ENCODE peak calls at places on chromosomes 16 and 17, in five cellular contexts. X, I, V, U and A are unnamed samples.

GRCh38 chr16:14444979-14445810 is 184.9 kb downstream of the PARN start:
- DNase-seq in U (no peak), I (no peak), X (no peak), V (no peak), A (no peak)

GRCh38 chr16:85253127-85253941 is 141.1 kb upstream of the CIBAR2 start:
- DNase-seq in V (no peak), U (peak), X (peak), I (peak), A (peak)

GRCh38 chr17:62644487-62645173 is 17.2 kb downstream of the MRC2 start:
- DNase-seq in V (no peak), I (peak), X (peak), U (no peak), A (no peak)

GRCh38 chr17:31260151-31260550 is 36.9 kb downstream of the OMG start:
- DNase-seq in V (no peak), X (no peak), I (no peak), U (no peak), A (no peak)

GRCh38 chr16:84631153-84631466 is 13.2 kb upstream of the COTL1 start:
- DNase-seq in U (no peak), I (no peak), X (no peak), V (no peak), A (no peak)

GRCh38 chr17:3986939-3987335 is 22.7 kb upstream of the ATP2A3 start:
- DNase-seq in I (no peak), V (no peak), U (no peak), X (no peak), A (no peak)

GRCh38 chr17:67365762-67366192 is 600 bp downstream of the PSMD12 start:
- DNase-seq in X (no peak), I (no peak), V (no peak), U (peak), A (no peak)

GRCh38 chr17:18925187-18925586 is 26.8 kb upstream of the SLC5A10 start:
- DNase-seq in U (no peak), X (no peak), I (no peak), V (no peak), A (no peak)

GRCh38 chr17:43216369-43216761 is 4.7 kb downstream of the TMEM106A start:
- DNase-seq in X (no peak), I (no peak), U (no peak), V (no peak), A (no peak)

GRCh38 chr17:71505200-71505599 is 615.6 kb upstream of the SOX9 start:
- DNase-seq in V (no peak), X (no peak), I (no peak), U (no peak), A (no peak)

GRCh38 chr17:72467841-72468653 is 347.2 kb downstream of the SOX9 start:
- DNase-seq in X (no peak), I (peak), U (peak), V (peak), A (no peak)

GRCh38 chr16:65769776-65770438 is 596.6 kb upstream of the CDH5 start:
- DNase-seq in I (no peak), X (no peak), V (no peak), U (no peak), A (no peak)

GRCh38 chr17:59719526-59719925 is 12.1 kb downstream of the VMP1 start:
- DNase-seq in V (no peak), X (no peak), U (no peak), I (no peak), A (no peak)

GRCh38 chr16:85969591-85969990 is 70.6 kb downstream of the IRF8 start:
- DNase-seq in U (no peak), I (peak), X (no peak), V (no peak), A (no peak)

GRCh38 chr17:18261146-18261515 is 669 bp downstream of the MIEF2 start:
- DNase-seq in I (peak), X (peak), V (no peak), U (peak), A (no peak)

GRCh38 chr16:27327586-27327915 is 13.8 kb downstream of the IL4R start:
- DNase-seq in V (no peak), U (no peak), X (no peak), I (no peak), A (no peak)

GRCh38 chr16:27326251-27326650 is 12.5 kb downstream of the IL4R start:
- DNase-seq in X (no peak), I (no peak), V (no peak), U (no peak), A (no peak)

GRCh38 chr16:27325736-27326135 is 12.0 kb downstream of the IL4R start:
- DNase-seq in I (no peak), U (no peak), X (no peak), V (no peak), A (no peak)

GRCh38 chr16:27328937-27329336 is 15.2 kb downstream of the IL4R start:
- DNase-seq in U (no peak), X (no peak), I (no peak), V (no peak), A (no peak)

GRCh38 chr16:27326738-27327585 is 13.2 kb downstream of the IL4R start:
- DNase-seq in I (peak), X (peak), V (peak), U (peak), A (peak)
- TF ChIP-seq CTCF in I (no peak), X (peak), V (no peak), U (no peak), A (no peak)

GRCh38 chr17:9726291-9726690 is 65.1 kb downstream of the DHRS7C start:
- DNase-seq in U (no peak), X (no peak), V (no peak), I (peak), A (no peak)
- TF ChIP-seq CTCF in U (no peak), X (no peak), V (no peak), I (no peak), A (no peak)

GRCh38 chr17:9256361-9256943 is 235.1 kb downstream of the NTN1 start:
- DNase-seq in U (no peak), V (no peak), I (no peak), X (no peak), A (no peak)
- TF ChIP-seq CTCF in U (no peak), V (no peak), I (no peak), X (no peak), A (no peak)

GRCh38 chr17:34980681-34981537 is 597 bp downstream of the LIG3 start:
- DNase-seq in I (peak), X (peak), U (peak), V (peak), A (peak)

GRCh38 chr17:34979153-34979552 is 1.2 kb upstream of the LIG3 start:
- DNase-seq in V (no peak), X (no peak), U (no peak), I (no peak), A (no peak)

GRCh38 chr17:34981538-34982241 is 1.4 kb downstream of the LIG3 start:
- DNase-seq in U (no peak), X (peak), I (peak), V (no peak), A (no peak)

GRCh38 chr17:34980353-34980680 is at the start of gene LIG3:
- DNase-seq in X (peak), U (peak), V (peak), I (peak), A (peak)

DNA sequence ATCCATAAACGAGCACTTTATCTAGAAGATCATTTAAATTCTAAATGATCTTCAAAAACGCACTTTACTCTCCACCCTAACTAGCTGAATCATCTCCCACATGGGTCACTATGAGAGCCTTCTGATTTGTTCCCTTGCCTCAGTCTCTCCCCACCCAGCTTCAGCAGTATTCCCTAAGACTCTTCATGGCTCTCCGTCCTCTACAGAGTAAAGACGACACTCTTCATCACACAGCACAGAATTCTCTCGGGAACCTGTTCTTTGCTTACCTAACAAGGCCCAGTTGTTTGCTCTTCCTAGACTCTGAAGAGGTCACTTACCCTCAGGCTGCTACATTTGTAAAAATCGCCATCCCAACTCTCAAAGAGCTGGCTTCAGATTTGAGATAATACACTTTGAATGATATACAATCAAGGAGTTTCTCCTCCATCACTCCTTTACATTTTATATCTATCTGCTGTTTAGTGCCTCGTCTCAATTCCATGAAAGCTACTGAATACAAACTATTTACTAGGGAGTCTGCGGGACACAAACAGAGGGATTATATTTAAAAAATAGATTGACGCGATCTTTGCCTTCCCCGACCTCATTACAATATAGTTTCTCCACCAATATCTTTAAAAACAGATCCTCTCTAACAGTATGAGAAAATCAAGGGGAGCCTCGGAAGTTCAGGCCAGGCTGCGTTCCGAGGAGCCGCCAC is 511 bp upstream of the LIG3 start:
- DNase-seq in X (no peak), U (no peak), I (peak), V (no peak), A (no peak)
- TF ChIP-seq CTCF in X (no peak), U (no peak), I (no peak), V (no peak), A (no peak)

GRCh38 chr17:27600471-27600870 is 30.5 kb upstream of the LGALS9 start:
- DNase-seq in U (no peak), V (no peak), X (no peak), I (no peak), A (no peak)

GRCh38 chr17:27601069-27601974 is 29.7 kb upstream of the LGALS9 start:
- DNase-seq in V (peak), U (peak), I (peak), X (peak), A (peak)

GRCh38 chr17:27603446-27603820 is 27.6 kb upstream of the LGALS9 start:
- DNase-seq in I (no peak), U (no peak), X (no peak), V (no peak), A (no peak)

GRCh38 chr17:27602721-27603445 is 28.1 kb upstream of the LGALS9 start:
- DNase-seq in I (peak), V (peak), X (peak), U (peak), A (peak)

GRCh38 chr17:27601975-27602302 is 29.0 kb upstream of the LGALS9 start:
- DNase-seq in V (no peak), I (no peak), U (no peak), X (no peak), A (no peak)
- TF ChIP-seq CTCF in V (no peak), I (no peak), U (no peak), X (no peak), A (peak)